ENCODE peak calls at places on chromosomes 5 and 9, in five cellular contexts. One of them, this sample, is unnamed.

GRCh38 chr9:133973111-133973790 is 18.9 kb downstream of the VAV2 start:
- DNase-seq in Jurkat, Clone E6-1: no peak
- DNase-seq in GM04503: no peak
- DNase-seq in T-cell: no peak
- DNase-seq in IMR-90: no peak
- DNase-seq in this sample: no peak

GRCh38 chr9:69170231-69170630 is 3.8 kb upstream of the TJP2 start:
- DNase-seq in T-cell: no peak
- DNase-seq in Jurkat, Clone E6-1: no peak
- DNase-seq in IMR-90: peak; percentile 25
- DNase-seq in GM04503: no peak
- DNase-seq in this sample: no peak

GRCh38 chr5:112863549-112863948 is 2.5 kb downstream of the SRP19 start:
- DNase-seq in T-cell: no peak
- DNase-seq in IMR-90: no peak
- DNase-seq in Jurkat, Clone E6-1: no peak
- DNase-seq in GM04503: no peak
- DNase-seq in this sample: no peak

GRCh38 chr9:137459147-137459600 is at the start of gene NSMF:
- DNase-seq in IMR-90: peak; percentile 86
- DNase-seq in Jurkat, Clone E6-1: peak; percentile 58
- DNase-seq in T-cell: peak; percentile 85
- DNase-seq in GM04503: peak; percentile 29
- DNase-seq in this sample: peak; percentile 92

GRCh38 chr9:9730174-9730573 is 882.6 kb downstream of the PTPRD start:
- DNase-seq in T-cell: no peak
- DNase-seq in Jurkat, Clone E6-1: no peak
- DNase-seq in IMR-90: no peak
- DNase-seq in GM04503: no peak
- DNase-seq in this sample: no peak

GRCh38 chr5:21820527-21820926 is 1032.6 kb downstream of the CDH12 start:
- DNase-seq in IMR-90: no peak
- DNase-seq in T-cell: no peak
- DNase-seq in GM04503: no peak
- DNase-seq in Jurkat, Clone E6-1: no peak
- DNase-seq in this sample: no peak

GRCh38 chr5:175494271-175495183 is 16.2 kb downstream of the SFXN1 start:
- DNase-seq in T-cell: no peak
- DNase-seq in IMR-90: no peak
- DNase-seq in Jurkat, Clone E6-1: no peak
- DNase-seq in GM04503: no peak
- DNase-seq in this sample: no peak

GRCh38 chr5:125835293-125836172 is 587.7 kb upstream of the GRAMD2B start:
- DNase-seq in IMR-90: peak; percentile 40
- DNase-seq in T-cell: no peak
- DNase-seq in GM04503: no peak
- DNase-seq in Jurkat, Clone E6-1: peak; percentile 4
- DNase-seq in this sample: no peak

GRCh38 chr5:179324760-179325295 is 20.4 kb downstream of the ADAMTS2 start:
- DNase-seq in Jurkat, Clone E6-1: no peak
- DNase-seq in T-cell: no peak
- DNase-seq in GM04503: no peak
- DNase-seq in IMR-90: no peak
- DNase-seq in this sample: no peak

GRCh38 chr9:7003876-7004275 is 246.1 kb downstream of the KDM4C start:
- DNase-seq in T-cell: no peak
- DNase-seq in Jurkat, Clone E6-1: no peak
- DNase-seq in IMR-90: no peak
- DNase-seq in GM04503: no peak
- DNase-seq in this sample: no peak

GRCh38 chr5:179820483-179821297 is at the start of gene SQSTM1:
- DNase-seq in Jurkat, Clone E6-1: peak; percentile 55
- DNase-seq in GM04503: no peak
- DNase-seq in T-cell: peak; percentile 80
- DNase-seq in IMR-90: peak; percentile 74
- DNase-seq in this sample: peak; percentile 68

GRCh38 chr9:27154923-27155322 is 45.9 kb downstream of the TEK start:
- DNase-seq in Jurkat, Clone E6-1: no peak
- DNase-seq in T-cell: no peak
- DNase-seq in IMR-90: peak; percentile 95
- DNase-seq in GM04503: peak; percentile 84
- DNase-seq in this sample: no peak